ENCODE peak calls at places on chromosomes 5 and 9, in eight cellular contexts. One of them, this sample, is unnamed.

GRCh38 chr5:109479260-109479860 is 69.6 kb upstream of the PJA2 start:
- DNase-seq in esophagus muscularis mucosa: no peak
- DNase-seq in H1: no peak
- DNase-seq in ovary: no peak
- DNase-seq in A549: peak
- DNase-seq in SK-N-SH: no peak
- DNase-seq in sigmoid colon: no peak
- DNase-seq in suprapubic skin: no peak
- DNase-seq in this sample: no peak

GRCh38 chr5:175842947-175843793 is 28.2 kb upstream of the CPLX2 start:
- DNase-seq in esophagus muscularis mucosa: no peak
- DNase-seq in H1: no peak
- DNase-seq in ovary: no peak
- DNase-seq in A549: peak
- DNase-seq in SK-N-SH: peak
- DNase-seq in sigmoid colon: no peak
- DNase-seq in suprapubic skin: no peak
- DNase-seq in this sample: no peak

GRCh38 chr5:151164687-151165392 is 7.3 kb upstream of the ANXA6 start:
- DNase-seq in esophagus muscularis mucosa: no peak
- DNase-seq in H1: peak
- DNase-seq in ovary: peak
- DNase-seq in A549: peak
- DNase-seq in SK-N-SH: peak
- DNase-seq in sigmoid colon: peak
- DNase-seq in suprapubic skin: peak
- DNase-seq in this sample: peak

GRCh38 chr5:73826761-73827450 is 200.9 kb downstream of the ARHGEF28 start:
- DNase-seq in esophagus muscularis mucosa: no peak
- DNase-seq in H1: no peak
- DNase-seq in ovary: peak
- DNase-seq in A549: peak
- DNase-seq in SK-N-SH: no peak
- DNase-seq in sigmoid colon: no peak
- DNase-seq in suprapubic skin: peak
- DNase-seq in this sample: peak

GRCh38 chr9:26947736-26948135 is 694 bp upstream of the PLAA start:
- DNase-seq in esophagus muscularis mucosa: no peak
- DNase-seq in H1: no peak
- DNase-seq in ovary: no peak
- DNase-seq in A549: no peak
- DNase-seq in SK-N-SH: no peak
- DNase-seq in sigmoid colon: no peak
- DNase-seq in suprapubic skin: no peak
- DNase-seq in this sample: no peak

GRCh38 chr5:31854625-31855526 is 215.9 kb downstream of the PDZD2 start:
- DNase-seq in esophagus muscularis mucosa: no peak
- DNase-seq in H1: peak
- DNase-seq in ovary: peak
- DNase-seq in A549: peak
- DNase-seq in SK-N-SH: peak
- DNase-seq in sigmoid colon: peak
- DNase-seq in suprapubic skin: peak
- DNase-seq in this sample: peak

GRCh38 chr9:113307401-113307975 is 4.3 kb upstream of the RNF183 start:
- DNase-seq in esophagus muscularis mucosa: no peak
- DNase-seq in H1: no peak
- DNase-seq in ovary: no peak
- DNase-seq in A549: no peak
- DNase-seq in SK-N-SH: no peak
- DNase-seq in sigmoid colon: no peak
- DNase-seq in suprapubic skin: no peak
- DNase-seq in this sample: no peak

GRCh38 chr9:92986175-92987110 is 39.1 kb downstream of the FGD3 start:
- DNase-seq in esophagus muscularis mucosa: peak
- DNase-seq in H1: no peak
- DNase-seq in ovary: no peak
- DNase-seq in A549: peak
- DNase-seq in SK-N-SH: no peak
- DNase-seq in sigmoid colon: no peak
- DNase-seq in suprapubic skin: no peak
- DNase-seq in this sample: no peak

GRCh38 chr5:59745422-59745863 is 148.1 kb downstream of the PDE4D start:
- DNase-seq in esophagus muscularis mucosa: no peak
- DNase-seq in H1: no peak
- DNase-seq in ovary: no peak
- DNase-seq in A549: peak
- DNase-seq in SK-N-SH: no peak
- DNase-seq in sigmoid colon: peak
- DNase-seq in suprapubic skin: no peak
- DNase-seq in this sample: no peak

GRCh38 chr9:137665226-137665625 is 46.4 kb downstream of the EHMT1 start:
- DNase-seq in esophagus muscularis mucosa: no peak
- DNase-seq in H1: no peak
- DNase-seq in ovary: no peak
- DNase-seq in A549: no peak
- DNase-seq in SK-N-SH: no peak
- DNase-seq in sigmoid colon: no peak
- DNase-seq in suprapubic skin: no peak
- DNase-seq in this sample: no peak
- TF ChIP-seq EP300 in esophagus muscularis mucosa: no peak
- TF ChIP-seq EP300 in H1: no peak
- TF ChIP-seq EP300 in ovary: no peak
- TF ChIP-seq EP300 in A549: no peak
- TF ChIP-seq EP300 in SK-N-SH: no peak
- TF ChIP-seq EP300 in sigmoid colon: no peak
- TF ChIP-seq EP300 in suprapubic skin: no peak
- TF ChIP-seq EP300 in this sample: no peak

DNA sequence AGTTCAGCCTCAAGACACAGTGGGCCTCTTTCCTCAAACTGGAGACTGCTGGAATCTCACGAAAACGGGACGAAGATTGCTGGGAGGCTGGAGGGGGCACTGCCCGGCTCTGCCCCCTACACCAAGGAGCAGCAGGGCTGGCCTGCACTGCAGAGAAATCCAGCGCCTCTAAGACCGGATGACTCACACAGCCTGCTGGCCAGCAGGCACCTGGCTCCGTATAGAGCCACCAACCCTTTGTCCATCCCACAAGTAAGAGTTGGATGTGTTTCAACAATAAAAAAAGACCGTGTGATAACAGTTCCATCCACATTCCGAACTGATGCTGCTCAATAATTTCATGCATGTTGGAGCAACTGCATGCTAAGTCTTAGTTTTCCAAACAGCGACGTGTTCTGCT is 11.5 kb downstream of the CCDC127 start:
- DNase-seq in esophagus muscularis mucosa: no peak
- DNase-seq in H1: no peak
- DNase-seq in ovary: no peak
- DNase-seq in A549: no peak
- DNase-seq in SK-N-SH: no peak
- DNase-seq in sigmoid colon: no peak
- DNase-seq in suprapubic skin: no peak
- DNase-seq in this sample: no peak
- TF ChIP-seq EP300 in esophagus muscularis mucosa: no peak
- TF ChIP-seq EP300 in H1: no peak
- TF ChIP-seq EP300 in ovary: no peak
- TF ChIP-seq EP300 in A549: no peak
- TF ChIP-seq EP300 in SK-N-SH: no peak
- TF ChIP-seq EP300 in sigmoid colon: no peak
- TF ChIP-seq EP300 in suprapubic skin: no peak
- TF ChIP-seq EP300 in this sample: no peak

DNA sequence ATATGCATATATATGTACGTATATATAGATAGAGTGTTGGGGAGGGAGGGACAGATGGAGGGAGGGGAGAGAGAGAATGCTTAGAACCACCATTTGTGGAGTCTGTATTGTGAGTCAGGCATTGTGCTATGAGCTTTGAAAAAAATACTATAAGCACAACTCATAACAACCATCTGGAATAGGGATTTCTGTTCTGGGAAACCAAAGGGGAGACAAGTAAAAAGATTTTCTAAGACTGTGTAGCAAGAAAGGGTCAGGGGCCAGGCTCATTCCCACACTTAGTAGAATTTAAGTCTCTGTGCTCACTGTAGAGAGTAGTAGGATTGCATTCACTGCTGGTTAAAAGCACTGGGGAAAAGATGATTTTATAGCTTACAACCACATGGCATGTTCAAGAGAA is 202.3 kb upstream of the SGCD start:
- DNase-seq in esophagus muscularis mucosa: no peak
- DNase-seq in H1: no peak
- DNase-seq in ovary: no peak
- DNase-seq in A549: no peak
- DNase-seq in SK-N-SH: no peak
- DNase-seq in sigmoid colon: no peak
- DNase-seq in suprapubic skin: no peak
- DNase-seq in this sample: no peak
- TF ChIP-seq EP300 in esophagus muscularis mucosa: no peak
- TF ChIP-seq EP300 in H1: no peak
- TF ChIP-seq EP300 in ovary: no peak
- TF ChIP-seq EP300 in A549: no peak
- TF ChIP-seq EP300 in SK-N-SH: no peak
- TF ChIP-seq EP300 in sigmoid colon: no peak
- TF ChIP-seq EP300 in suprapubic skin: no peak
- TF ChIP-seq EP300 in this sample: no peak

DNA sequence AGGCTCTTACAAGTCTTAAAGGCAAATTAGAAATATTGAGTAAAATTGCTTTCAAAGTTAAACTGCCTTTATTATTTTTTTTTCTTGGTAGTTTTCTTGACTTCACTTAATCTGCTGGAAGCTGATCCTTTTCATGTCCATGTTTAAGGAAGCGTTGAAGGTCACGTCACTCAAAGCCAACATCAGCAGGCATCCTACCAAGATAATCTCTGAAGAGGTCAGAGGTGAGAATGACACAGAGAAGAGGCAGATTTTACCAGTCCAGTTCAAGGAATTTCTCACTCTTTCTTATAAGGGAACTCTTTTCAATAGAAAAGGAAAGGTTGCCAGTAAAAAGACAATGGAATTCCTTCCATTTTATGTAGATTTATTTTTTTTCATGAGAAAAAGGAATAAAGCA is 259.8 kb downstream of the ANXA1 start:
- DNase-seq in esophagus muscularis mucosa: no peak
- DNase-seq in H1: no peak
- DNase-seq in ovary: no peak
- DNase-seq in A549: no peak
- DNase-seq in SK-N-SH: no peak
- DNase-seq in sigmoid colon: no peak
- DNase-seq in suprapubic skin: no peak
- DNase-seq in this sample: no peak
- TF ChIP-seq EP300 in esophagus muscularis mucosa: no peak
- TF ChIP-seq EP300 in H1: no peak
- TF ChIP-seq EP300 in ovary: no peak
- TF ChIP-seq EP300 in A549: no peak
- TF ChIP-seq EP300 in SK-N-SH: no peak
- TF ChIP-seq EP300 in sigmoid colon: no peak
- TF ChIP-seq EP300 in suprapubic skin: no peak
- TF ChIP-seq EP300 in this sample: no peak

DNA sequence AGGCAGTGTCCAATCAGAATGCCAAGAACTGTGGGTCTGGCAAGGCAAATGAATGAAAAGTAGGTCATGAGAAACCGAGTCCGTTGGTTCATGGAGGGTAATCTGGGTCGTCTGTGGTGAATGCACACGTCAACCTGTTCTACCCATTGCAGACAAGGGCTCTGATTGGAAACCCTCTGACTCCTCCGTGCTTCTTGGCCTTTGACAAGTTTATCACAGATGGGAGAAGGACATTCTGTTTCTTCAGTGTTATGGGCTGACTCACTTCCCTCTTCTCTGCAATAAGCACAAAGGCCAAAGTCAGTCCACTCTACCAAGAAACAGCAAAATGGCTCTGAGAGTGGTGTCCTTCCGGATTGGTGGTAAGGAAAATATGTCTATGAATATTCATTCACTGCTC is 89.3 kb downstream of the FEM1C start:
- DNase-seq in esophagus muscularis mucosa: no peak
- DNase-seq in H1: no peak
- DNase-seq in ovary: no peak
- DNase-seq in A549: peak
- DNase-seq in SK-N-SH: no peak
- DNase-seq in sigmoid colon: no peak
- DNase-seq in suprapubic skin: no peak
- DNase-seq in this sample: no peak
- TF ChIP-seq EP300 in esophagus muscularis mucosa: no peak
- TF ChIP-seq EP300 in H1: no peak
- TF ChIP-seq EP300 in ovary: no peak
- TF ChIP-seq EP300 in A549: no peak
- TF ChIP-seq EP300 in SK-N-SH: no peak
- TF ChIP-seq EP300 in sigmoid colon: no peak
- TF ChIP-seq EP300 in suprapubic skin: no peak
- TF ChIP-seq EP300 in this sample: no peak

GRCh38 chr9:19481971-19482404 is 73.2 kb downstream of the ACER2 start:
- DNase-seq in esophagus muscularis mucosa: no peak
- DNase-seq in H1: no peak
- DNase-seq in ovary: no peak
- DNase-seq in A549: no peak
- DNase-seq in SK-N-SH: no peak
- DNase-seq in sigmoid colon: no peak
- DNase-seq in suprapubic skin: no peak
- DNase-seq in this sample: no peak
- TF ChIP-seq EP300 in esophagus muscularis mucosa: no peak
- TF ChIP-seq EP300 in H1: no peak
- TF ChIP-seq EP300 in ovary: no peak
- TF ChIP-seq EP300 in A549: no peak
- TF ChIP-seq EP300 in SK-N-SH: no peak
- TF ChIP-seq EP300 in sigmoid colon: no peak
- TF ChIP-seq EP300 in suprapubic skin: no peak
- TF ChIP-seq EP300 in this sample: no peak